ENCODE peak calls at places on chromosomes 3 and 15, in five cellular contexts. U, I, Z, E and A are unnamed samples.

GRCh38 chr3:179113903-179114302 is 34.3 kb upstream of the PIK3CA start:
- DNase-seq in U (no peak), I (no peak), Z (no peak), E (no peak), A (no peak)

GRCh38 chr3:191239439-191240035 is 40.5 kb downstream of the OSTN start:
- DNase-seq in U (no peak), I (no peak), Z (no peak), E (no peak), A (no peak)

GRCh38 chr3:17074559-17074958 is 189.8 kb downstream of the PLCL2 start:
- DNase-seq in U (no peak), I (no peak), Z (no peak), E (no peak), A (no peak)

GRCh38 chr3:52707585-52707984 is 1.7 kb downstream of the SPCS1 start:
- DNase-seq in U (peak; percentile 67), I (no peak), Z (no peak), E (no peak), A (no peak)

GRCh38 chr3:10365791-10366190 is 44.9 kb upstream of the SEC13 start:
- DNase-seq in U (no peak), I (no peak), Z (no peak), E (no peak), A (no peak)

GRCh38 chr3:43707266-43707665 is 16.5 kb downstream of the ABHD5 start:
- DNase-seq in U (no peak), I (no peak), Z (no peak), E (no peak), A (no peak)

GRCh38 chr3:9347086-9347485 is 15.8 kb upstream of the THUMPD3 start:
- DNase-seq in U (no peak), I (no peak), Z (no peak), E (no peak), A (no peak)

GRCh38 chr15:29115093-29115991 is 154.3 kb downstream of the NSMCE3 start:
- DNase-seq in U (no peak), I (no peak), Z (peak; percentile 76), E (peak; percentile 36), A (no peak)

GRCh38 chr3:149512073-149512782 is 37.7 kb downstream of the TM4SF4 start:
- DNase-seq in U (peak; percentile 29), I (no peak), Z (peak; percentile 85), E (peak; percentile 47), A (no peak)

GRCh38 chr15:35630570-35630969 is 84.6 kb upstream of the DPH6 start:
- DNase-seq in U (no peak), I (no peak), Z (no peak), E (no peak), A (no peak)

GRCh38 chr3:188090626-188091309 is 63.2 kb upstream of the LPP start:
- DNase-seq in U (no peak), I (no peak), Z (no peak), E (no peak), A (no peak)

GRCh38 chr15:55775316-55775715 is 32.4 kb upstream of the PRTG start:
- DNase-seq in U (no peak), I (no peak), Z (peak; percentile 41), E (no peak), A (no peak)

GRCh38 chr3:78003090-78003489 is 963.2 kb downstream of the ROBO2 start:
- DNase-seq in U (no peak), I (no peak), Z (no peak), E (no peak), A (no peak)

GRCh38 chr15:72382146-72382545 is 6.3 kb upstream of the HEXA start:
- DNase-seq in U (peak; percentile 14), I (no peak), Z (no peak), E (no peak), A (no peak)

GRCh38 chr3:17579289-17580031 is 163.0 kb downstream of the TBC1D5 start:
- DNase-seq in U (no peak), I (no peak), Z (no peak), E (no peak), A (no peak)

GRCh38 chr15:43132830-43133428 is 457 bp upstream of the TMEM62 start:
- DNase-seq in U (no peak), I (no peak), Z (peak; percentile 7), E (no peak), A (no peak)

GRCh38 chr3:153829596-153830170 is 291.5 kb upstream of the ARHGEF26 start:
- DNase-seq in U (no peak), I (no peak), Z (no peak), E (no peak), A (no peak)

GRCh38 chr15:40902605-40903561 is 8.6 kb downstream of the VPS18 start:
- DNase-seq in U (peak; percentile 80), I (no peak), Z (peak; percentile 2), E (no peak), A (no peak)

GRCh38 chr3:183295211-183295610 is 42.2 kb downstream of the B3GNT5 start:
- DNase-seq in U (no peak), I (no peak), Z (no peak), E (no peak), A (no peak)

GRCh38 chr15:90620379-90621134 is 90.8 kb downstream of the CRTC3 start:
- DNase-seq in U (peak; percentile 72), I (no peak), Z (no peak), E (no peak), A (no peak)

GRCh38 chr3:133426721-133427120 is 26.9 kb downstream of the BFSP2 start:
- DNase-seq in U (no peak), I (no peak), Z (no peak), E (no peak), A (no peak)

GRCh38 chr15:51281368-51281967 is 56.9 kb downstream of the CYP19A1 start:
- DNase-seq in U (peak; percentile 14), I (no peak), Z (peak; percentile 74), E (peak; percentile 25), A (no peak)

GRCh38 chr3:151895478-151895877 is 22.0 kb downstream of the SUCNR1 start:
- DNase-seq in U (no peak), I (no peak), Z (no peak), E (no peak), A (no peak)

GRCh38 chr15:67741313-67741712 is 84.0 kb upstream of the SKOR1 start:
- DNase-seq in U (no peak), I (no peak), Z (no peak), E (no peak), A (no peak)

GRCh38 chr15:95929232-95929846 is 401.2 kb upstream of the NR2F2 start:
- DNase-seq in U (no peak), I (no peak), Z (no peak), E (no peak), A (no peak)

GRCh38 chr3:62039584-62039983 is 333.8 kb downstream of the FEZF2 start:
- DNase-seq in U (no peak), I (no peak), Z (no peak), E (no peak), A (no peak)
- TF ChIP-seq CTCF in U (no peak), I (no peak), Z (no peak), E (no peak), A (no peak)

DNA sequence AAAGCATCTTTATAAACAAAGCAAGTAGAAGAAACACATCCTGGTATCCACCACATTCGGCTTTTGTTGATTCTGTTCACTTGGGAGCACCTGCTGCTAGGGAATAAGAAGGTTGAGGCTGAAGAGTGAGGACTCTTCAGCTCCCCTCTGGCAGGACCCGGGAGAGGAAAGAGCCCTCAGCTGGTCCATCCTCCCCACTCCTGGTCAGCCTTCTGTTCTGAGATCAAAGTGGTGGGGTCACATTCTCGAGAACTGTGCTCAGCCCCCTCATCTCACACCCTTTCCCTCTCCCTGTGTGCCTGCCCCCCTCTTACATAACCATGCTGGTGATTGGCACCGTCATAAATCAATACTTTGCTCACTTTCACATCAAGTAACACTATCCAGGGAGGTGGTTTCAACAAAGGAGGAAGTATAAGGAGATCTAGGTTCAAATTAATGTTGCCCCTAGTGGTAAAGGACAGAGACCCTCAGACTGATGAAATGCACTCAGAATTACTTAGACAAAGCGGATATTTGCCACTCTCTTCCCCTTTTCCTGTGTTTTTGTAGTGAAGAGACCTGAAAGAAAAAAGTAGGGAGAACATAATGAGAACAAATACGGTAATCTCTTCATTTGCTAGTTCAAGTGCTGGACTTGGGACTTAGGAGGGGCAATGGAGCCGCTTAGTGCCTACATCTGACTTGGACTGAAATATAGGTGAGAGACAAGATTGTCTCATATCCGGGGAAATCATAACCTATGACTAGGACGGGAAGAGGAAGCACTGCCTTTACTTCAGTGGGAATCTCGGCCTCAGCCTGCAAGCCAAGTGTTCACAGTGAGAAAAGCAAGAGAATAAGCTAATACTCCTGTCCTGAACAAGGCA is at the start of gene NR1I2:
- DNase-seq in U (no peak), I (no peak), Z (no peak), E (no peak), A (no peak)
- TF ChIP-seq CTCF in U (peak; percentile 49), I (no peak), Z (peak; percentile 26), E (no peak), A (no peak)

GRCh38 chr15:48717458-48717857 is 71.9 kb upstream of the FBN1 start:
- DNase-seq in U (no peak), I (no peak), Z (no peak), E (no peak), A (no peak)
- TF ChIP-seq CTCF in U (peak; percentile 13), I (no peak), Z (no peak), E (no peak), A (peak; percentile 43)

GRCh38 chr15:71011503-71012155 is 103.6 kb upstream of the THSD4 start:
- DNase-seq in U (peak; percentile 2), I (peak; percentile 31), Z (peak; percentile 51), E (no peak), A (no peak)
- TF ChIP-seq CTCF in U (peak; percentile 74), I (peak; percentile 75), Z (peak; percentile 88), E (peak; percentile 77), A (peak; percentile 78)

DNA sequence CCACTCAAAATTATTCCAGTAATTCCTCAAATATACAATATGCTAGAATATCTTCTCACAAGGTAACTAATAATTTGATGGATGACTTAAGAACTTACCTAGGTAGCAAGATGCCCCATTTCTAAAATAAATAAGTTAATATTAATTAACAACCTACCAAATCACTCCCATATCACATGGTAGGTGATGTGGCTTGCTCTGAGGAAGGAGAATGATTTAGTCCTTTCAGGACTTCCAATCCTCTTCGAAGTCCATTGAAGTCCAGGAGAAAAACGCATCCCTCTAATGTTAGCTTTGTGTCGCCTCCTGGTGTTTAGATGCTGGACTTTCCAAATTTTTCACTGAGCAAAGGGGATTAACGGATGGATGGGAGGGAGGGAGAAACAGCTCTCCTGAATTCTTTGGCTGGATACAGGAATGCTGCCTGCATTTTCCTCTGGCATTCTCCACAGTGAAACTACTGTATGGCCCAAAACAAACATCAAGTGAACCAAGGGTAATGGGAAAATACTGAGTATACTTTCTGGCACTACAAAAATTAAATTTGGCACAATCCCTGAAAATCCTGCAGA is 58.6 kb downstream of the PRICKLE2 start:
- DNase-seq in U (no peak), I (no peak), Z (peak; percentile 71), E (no peak), A (no peak)
- TF ChIP-seq CTCF in U (no peak), I (peak; percentile 30), Z (peak; percentile 65), E (no peak), A (peak; percentile 35)